ENCODE peak calls at places on chromosomes 4 and X, in ten cellular contexts. F is K562, C is GM23248, M is mammary epithelial cell, U is IMR-90, V is HCT116, Y is H9, T is mesendoderm, W is astrocyte, H is SK-N-SH. Z is an unnamed sample.

GRCh38 chr4:108168672-108169562 is at the start of gene LEF1:
- DNase-seq in F (peak), C (peak), M (peak), U (peak), V (no peak), Y (peak), T (peak), W (peak), H (peak), Z (peak)

GRCh38 chr4:76955187-76955586 is 5.6 kb downstream of the SEPTIN11 start:
- DNase-seq in F (no peak), C (peak), M (no peak), U (peak), V (no peak), Y (no peak), T (no peak), W (peak), H (no peak), Z (no peak)

GRCh38 chr4:8289956-8290700 is 20.6 kb downstream of the HTRA3 start:
- DNase-seq in F (no peak), C (no peak), M (no peak), U (no peak), V (no peak), Y (no peak), T (no peak), W (no peak), H (no peak), Z (no peak)

GRCh38 chr4:53855886-53856260 is 208.5 kb downstream of the CHIC2 start:
- DNase-seq in F (no peak), C (peak), M (peak), U (peak), V (no peak), Y (no peak), T (no peak), W (peak), H (no peak), Z (no peak)

GRCh38 chr4:95250544-95251137 is 298.1 kb downstream of the UNC5C start:
- DNase-seq in F (no peak), C (no peak), M (peak), U (no peak), V (no peak), Y (no peak), T (no peak), W (no peak), H (no peak), Z (no peak)

GRCh38 chr4:185634066-185634652 is 98.9 kb upstream of the PDLIM3 start:
- DNase-seq in F (peak), C (no peak), M (no peak), U (peak), V (peak), Y (no peak), T (peak), W (no peak), H (peak), Z (peak)

GRCh38 chrX:118654331-118654730 is 73.1 kb upstream of the IL13RA1 start:
- DNase-seq in F (no peak), C (no peak), M (no peak), U (no peak), V (no peak), Y (no peak), T (no peak), W (no peak), H (no peak), Z (no peak)

GRCh38 chr4:20030108-20030507 is 221.6 kb upstream of the SLIT2 start:
- DNase-seq in F (no peak), C (no peak), M (no peak), U (no peak), V (no peak), Y (no peak), T (no peak), W (no peak), H (no peak), Z (no peak)

GRCh38 chr4:123361195-123361861 is 35.3 kb upstream of the SPRY1 start:
- DNase-seq in F (peak), C (peak), M (peak), U (peak), V (no peak), Y (no peak), T (no peak), W (peak), H (no peak), Z (no peak)

GRCh38 chrX:40960041-40960440 is 125.2 kb upstream of the USP9X start:
- DNase-seq in F (no peak), C (no peak), M (no peak), U (peak), V (no peak), Y (no peak), T (no peak), W (no peak), H (no peak), Z (no peak)

GRCh38 chrX:112863850-112864249 is 23.2 kb upstream of the AMOT start:
- DNase-seq in F (no peak), C (peak), M (no peak), U (no peak), V (no peak), Y (no peak), T (no peak), W (no peak), H (no peak), Z (no peak)

GRCh38 chr4:7656244-7656800 is 221.6 kb upstream of the PSAPL1 start:
- DNase-seq in F (no peak), C (no peak), M (no peak), U (no peak), V (no peak), Y (no peak), T (no peak), W (no peak), H (no peak), Z (no peak)

GRCh38 chr4:85430226-85430625 is 44.7 kb upstream of the ARHGAP24 start:
- DNase-seq in F (no peak), C (no peak), M (no peak), U (no peak), V (no peak), Y (no peak), T (no peak), W (no peak), H (no peak), Z (no peak)

GRCh38 chr4:108821056-108821925 is 58.4 kb upstream of the ETNPPL start:
- DNase-seq in F (no peak), C (peak), M (peak), U (no peak), V (no peak), Y (no peak), T (no peak), W (peak), H (no peak), Z (no peak)

GRCh38 chrX:129193357-129193756 is 329.9 kb downstream of the SMARCA1 start:
- DNase-seq in F (no peak), C (no peak), M (no peak), U (no peak), V (no peak), Y (no peak), T (no peak), W (no peak), H (no peak), Z (no peak)

GRCh38 chr4:99027304-99027703 is 31.8 kb downstream of the METAP1 start:
- DNase-seq in F (no peak), C (no peak), M (no peak), U (no peak), V (no peak), Y (no peak), T (no peak), W (no peak), H (no peak), Z (no peak)

GRCh38 chr4:153122855-153123254 is 81.4 kb upstream of the TRIM2 start:
- DNase-seq in F (no peak), C (no peak), M (no peak), U (no peak), V (no peak), Y (no peak), T (no peak), W (no peak), H (peak), Z (no peak)

GRCh38 chr4:153116801-153117200 is 87.4 kb upstream of the TRIM2 start:
- DNase-seq in F (no peak), C (no peak), M (no peak), U (no peak), V (no peak), Y (no peak), T (no peak), W (no peak), H (no peak), Z (no peak)

GRCh38 chr4:153117554-153117953 is 86.7 kb upstream of the TRIM2 start:
- DNase-seq in F (no peak), C (no peak), M (no peak), U (no peak), V (no peak), Y (no peak), T (no peak), W (no peak), H (no peak), Z (no peak)

GRCh38 chr4:153120235-153120634 is 84.0 kb upstream of the TRIM2 start:
- DNase-seq in F (no peak), C (no peak), M (no peak), U (no peak), V (no peak), Y (no peak), T (no peak), W (no peak), H (no peak), Z (no peak)

DNA sequence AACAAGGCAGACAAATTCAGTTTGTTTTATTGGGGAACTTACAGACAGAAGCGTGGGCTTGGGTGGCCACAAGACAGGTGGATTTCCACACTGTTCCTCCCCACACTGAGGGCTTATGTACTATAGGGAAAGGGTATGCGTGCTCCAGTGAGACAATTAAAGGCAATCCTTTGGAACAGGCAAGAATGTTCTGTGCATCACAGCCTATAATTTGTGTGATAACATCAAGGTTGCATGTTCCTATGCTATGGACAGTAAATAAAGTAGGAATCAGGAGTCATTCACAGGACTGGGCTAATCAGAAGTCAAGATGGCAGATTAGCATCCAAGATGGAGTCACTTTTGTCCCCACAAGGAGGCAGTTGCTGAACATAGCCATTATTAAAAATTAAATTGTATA is 84.6 kb upstream of the TRIM2 start:
- DNase-seq in F (no peak), C (no peak), M (no peak), U (no peak), V (no peak), Y (no peak), T (no peak), W (no peak), H (no peak), Z (no peak)
- H3K9ac ChIP-seq in F (no peak), C (no peak), M (no peak), U (no peak), V (no peak), Y (no peak), T (no peak), W (no peak), H (no peak), Z (no peak)

GRCh38 chrX:153927936-153928760 is 2.1 kb upstream of the ARHGAP4 start:
- DNase-seq in F (peak), C (peak), M (peak), U (peak), V (peak), Y (peak), T (peak), W (peak), H (peak), Z (peak)

GRCh38 chrX:153930011-153930910 is 4.2 kb upstream of the ARHGAP4 start:
- DNase-seq in F (no peak), C (no peak), M (no peak), U (no peak), V (no peak), Y (no peak), T (no peak), W (no peak), H (no peak), Z (no peak)

GRCh38 chrX:153928846-153929245 is 2.8 kb upstream of the ARHGAP4 start:
- DNase-seq in F (no peak), C (no peak), M (no peak), U (no peak), V (no peak), Y (no peak), T (no peak), W (no peak), H (no peak), Z (no peak)

GRCh38 chrX:153931151-153931550 is 3.7 kb downstream of the NAA10 start:
- DNase-seq in F (no peak), C (no peak), M (no peak), U (no peak), V (no peak), Y (no peak), T (no peak), W (no peak), H (no peak), Z (no peak)

GRCh38 chrX:153929576-153929975 is 3.5 kb upstream of the ARHGAP4 start:
- DNase-seq in F (no peak), C (no peak), M (no peak), U (no peak), V (no peak), Y (no peak), T (no peak), W (no peak), H (no peak), Z (no peak)
- H3K4me2 ChIP-seq in F (peak), C (no peak), M (no peak), U (no peak), V (peak), Y (no peak), T (no peak), W (no peak), H (no peak), Z (peak)

DNA sequence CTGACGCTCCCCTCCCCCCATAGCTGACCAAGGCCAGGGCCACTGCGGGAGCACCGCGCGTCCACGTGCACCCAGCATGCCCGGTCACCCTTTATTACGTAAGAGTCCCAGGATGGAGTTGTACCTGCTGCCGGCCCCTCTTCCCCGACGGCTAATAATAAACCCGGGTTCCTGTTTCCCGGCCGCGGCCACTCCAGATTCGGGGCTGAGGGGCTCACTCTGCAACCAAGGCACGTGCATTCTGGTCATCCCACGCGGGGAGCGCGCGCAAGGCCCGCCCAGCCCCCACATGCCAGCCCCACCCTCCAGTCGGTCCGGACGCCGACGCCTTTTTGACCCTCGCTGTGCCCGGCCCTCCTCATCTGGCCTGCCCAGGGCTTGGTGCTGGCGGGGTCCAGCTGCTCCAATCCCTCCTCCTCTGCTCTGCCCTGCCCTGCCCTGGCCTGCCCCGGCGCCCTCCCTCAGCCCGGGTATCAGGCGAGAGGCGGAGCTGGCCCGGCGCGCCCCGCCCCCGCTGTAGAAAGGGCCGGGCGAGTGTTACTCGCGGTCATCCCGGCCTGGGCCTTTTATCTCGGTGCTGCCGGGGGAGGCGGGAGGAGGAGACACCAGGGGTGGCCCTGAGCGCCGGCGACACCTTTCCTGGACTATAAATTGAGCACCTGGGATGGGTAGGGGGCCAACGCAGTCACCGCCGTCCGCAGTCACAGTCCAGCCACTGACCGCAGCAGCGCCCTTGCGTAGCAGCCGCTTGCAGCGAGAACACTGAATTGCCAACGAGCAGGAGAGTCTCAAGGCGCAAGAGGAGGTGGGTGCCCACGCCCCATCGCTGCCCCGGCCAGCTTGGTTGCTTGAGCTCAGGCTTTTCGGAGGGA is 2.6 kb downstream of the MID1IP1 start:
- DNase-seq in F (peak), C (peak), M (peak), U (peak), V (peak), Y (peak), T (peak), W (peak), H (peak), Z (peak)
- H3K9ac ChIP-seq in F (peak), C (peak), M (peak), U (peak), V (peak), Y (peak), T (peak), W (peak), H (peak), Z (peak)

GRCh38 chr4:145538636-145539035 is 57.0 kb downstream of the SMAD1 start:
- DNase-seq in F (no peak), C (no peak), M (no peak), U (no peak), V (no peak), Y (no peak), T (no peak), W (no peak), H (no peak), Z (no peak)

GRCh38 chr4:145536044-145536443 is 54.4 kb downstream of the SMAD1 start:
- DNase-seq in F (no peak), C (no peak), M (no peak), U (no peak), V (no peak), Y (no peak), T (no peak), W (no peak), H (no peak), Z (no peak)

GRCh38 chr4:145540235-145540634 is 58.6 kb downstream of the SMAD1 start:
- DNase-seq in F (no peak), C (no peak), M (no peak), U (peak), V (no peak), Y (no peak), T (no peak), W (no peak), H (no peak), Z (no peak)

GRCh38 chr4:145541266-145541770 is 59.7 kb downstream of the SMAD1 start:
- DNase-seq in F (no peak), C (no peak), M (peak), U (no peak), V (no peak), Y (no peak), T (no peak), W (no peak), H (no peak), Z (no peak)

GRCh38 chr4:145539677-145540076 is 58.0 kb downstream of the SMAD1 start:
- DNase-seq in F (no peak), C (no peak), M (no peak), U (no peak), V (no peak), Y (no peak), T (no peak), W (no peak), H (no peak), Z (no peak)
- H3K4me2 ChIP-seq in F (no peak), C (no peak), M (no peak), U (no peak), V (no peak), Y (no peak), T (no peak), W (no peak), H (no peak), Z (no peak)

GRCh38 chrX:46333550-46333949 is 211.7 kb downstream of the ZNF674 start:
- DNase-seq in F (no peak), C (no peak), M (peak), U (no peak), V (no peak), Y (no peak), T (no peak), W (no peak), H (no peak), Z (no peak)
- H3K9ac ChIP-seq in F (no peak), C (no peak), M (no peak), U (no peak), V (peak), Y (no peak), T (no peak), W (no peak), H (no peak), Z (no peak)

GRCh38 chr4:118762753-118763477 is 73.0 kb downstream of the SEC24D start:
- DNase-seq in F (no peak), C (peak), M (no peak), U (no peak), V (no peak), Y (no peak), T (no peak), W (peak), H (no peak), Z (no peak)

GRCh38 chr4:118761387-118762016 is 74.4 kb downstream of the SEC24D start:
- DNase-seq in F (no peak), C (no peak), M (no peak), U (no peak), V (no peak), Y (no peak), T (no peak), W (no peak), H (no peak), Z (no peak)

GRCh38 chr4:118760092-118760491 is 74.9 kb downstream of the METTL14 start:
- DNase-seq in F (no peak), C (no peak), M (no peak), U (no peak), V (no peak), Y (no peak), T (no peak), W (no peak), H (no peak), Z (peak)

GRCh38 chr4:118760493-118760892 is 75.3 kb downstream of the METTL14 start:
- DNase-seq in F (no peak), C (no peak), M (no peak), U (no peak), V (no peak), Y (no peak), T (no peak), W (no peak), H (no peak), Z (peak)

GRCh38 chr4:118762146-118762545 is 73.8 kb downstream of the SEC24D start:
- DNase-seq in F (no peak), C (no peak), M (no peak), U (no peak), V (no peak), Y (no peak), T (no peak), W (no peak), H (peak), Z (no peak)
- H3K4me2 ChIP-seq in F (no peak), C (no peak), M (no peak), U (peak), V (no peak), Y (no peak), T (no peak), W (no peak), H (no peak), Z (peak)

DNA sequence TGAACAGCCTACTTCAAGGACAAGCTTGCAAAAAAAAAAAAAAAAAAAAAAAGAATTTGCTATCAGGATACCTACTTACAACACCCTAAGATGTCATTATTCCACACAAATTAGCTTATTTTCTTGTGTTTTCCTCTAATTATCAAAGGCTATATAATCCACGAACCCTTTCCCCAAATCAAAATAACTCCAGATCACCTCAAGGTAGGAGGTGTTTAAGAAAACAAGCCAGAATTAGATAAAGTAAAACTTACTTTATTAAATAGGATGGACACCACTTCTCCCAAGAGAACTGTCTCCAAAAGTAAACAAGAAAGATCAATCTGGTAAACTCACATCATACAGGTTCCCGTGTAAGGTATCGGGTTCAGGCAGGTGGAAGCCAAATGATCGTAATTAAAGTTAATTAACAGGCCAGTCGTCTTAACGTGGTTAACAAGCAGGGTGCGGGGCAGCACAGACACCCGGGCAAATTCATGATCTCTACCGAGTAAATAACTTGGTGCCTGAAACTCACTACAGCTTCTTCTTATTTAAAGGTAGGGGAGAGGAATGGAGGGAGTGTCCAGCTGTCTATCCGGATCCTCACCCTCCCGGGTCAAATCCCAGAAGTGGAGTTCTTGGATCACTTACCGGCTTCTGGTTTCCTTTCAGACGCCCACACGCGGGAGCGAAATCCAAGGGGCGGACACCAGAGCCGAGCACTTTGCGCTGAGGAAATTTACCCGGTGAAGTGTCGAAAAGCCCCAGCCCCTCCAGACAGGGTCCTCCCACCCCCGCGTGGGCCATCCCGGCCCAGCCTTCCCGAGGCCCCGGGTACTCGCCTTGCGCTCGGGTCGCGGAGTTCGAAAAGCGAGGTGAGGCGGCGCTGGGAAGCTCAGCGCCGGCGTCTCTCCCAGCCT is 708 bp downstream of the ARAP2 start:
- DNase-seq in F (no peak), C (peak), M (peak), U (peak), V (no peak), Y (peak), T (peak), W (peak), H (peak), Z (peak)
- H3K9ac ChIP-seq in F (no peak), C (no peak), M (peak), U (no peak), V (peak), Y (peak), T (peak), W (peak), H (no peak), Z (peak)

DNA sequence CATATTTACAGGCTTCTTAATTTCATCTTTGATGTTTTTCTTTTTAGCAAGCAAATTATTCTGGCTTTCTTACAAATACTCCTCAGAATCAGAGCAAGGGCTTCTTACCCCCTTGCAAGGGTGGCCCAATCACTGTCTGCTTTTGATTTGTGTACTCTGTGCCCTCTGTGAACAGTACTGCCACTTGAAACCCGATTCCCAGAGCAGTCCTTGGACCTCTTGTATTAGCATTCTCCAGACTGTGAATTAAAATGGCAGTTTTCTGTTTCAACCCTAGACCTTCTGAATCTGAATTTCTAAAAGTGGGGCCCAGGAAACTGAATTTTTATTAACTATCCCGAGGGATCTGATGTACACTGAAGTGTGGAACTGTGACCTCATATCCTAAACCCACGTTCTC is 14.8 kb upstream of the FAM9C start:
- DNase-seq in F (no peak), C (no peak), M (no peak), U (no peak), V (no peak), Y (no peak), T (no peak), W (no peak), H (no peak), Z (no peak)
- H3K4me2 ChIP-seq in F (peak), C (no peak), M (no peak), U (peak), V (peak), Y (no peak), T (no peak), W (no peak), H (peak), Z (no peak)

Z was measured in MM.1S.